ENCODE peak calls at places on chromosomes 4 and X, in four cellular contexts. One of them, this sample, is unnamed.

GRCh38 chr4:770022-770421 is 55.9 kb downstream of the CPLX1 start:
- DNase-seq in Peyer's patch: no peak
- DNase-seq in mammary epithelial cell: no peak
- DNase-seq in left ventricle myocardium inferior: no peak
- DNase-seq in this sample: no peak

GRCh38 chr4:9977518-9978031 is 43.7 kb downstream of the SLC2A9 start:
- DNase-seq in Peyer's patch: no peak
- DNase-seq in mammary epithelial cell: no peak
- DNase-seq in left ventricle myocardium inferior: no peak
- DNase-seq in this sample: no peak

GRCh38 chrX:105872921-105873320 is 50.6 kb downstream of the NRK start:
- DNase-seq in Peyer's patch: no peak
- DNase-seq in mammary epithelial cell: peak; percentile 4
- DNase-seq in left ventricle myocardium inferior: no peak
- DNase-seq in this sample: no peak

GRCh38 chr4:184475096-184475461 is 729 bp upstream of the IRF2 start:
- DNase-seq in Peyer's patch: peak; percentile 75
- DNase-seq in mammary epithelial cell: peak; percentile 51
- DNase-seq in left ventricle myocardium inferior: peak; percentile 42
- DNase-seq in this sample: peak; percentile 13

GRCh38 chr4:15130441-15130840 is 128.2 kb downstream of the CPEB2 start:
- DNase-seq in Peyer's patch: no peak
- DNase-seq in mammary epithelial cell: no peak
- DNase-seq in left ventricle myocardium inferior: no peak
- DNase-seq in this sample: peak; percentile 72

GRCh38 chr4:71275570-71275969 is 63.2 kb upstream of the SLC4A4 start:
- DNase-seq in Peyer's patch: no peak
- DNase-seq in mammary epithelial cell: no peak
- DNase-seq in left ventricle myocardium inferior: no peak
- DNase-seq in this sample: no peak

GRCh38 chrX:50707955-50708694 is 105.9 kb downstream of the SHROOM4 start:
- DNase-seq in Peyer's patch: no peak
- DNase-seq in mammary epithelial cell: no peak
- DNase-seq in left ventricle myocardium inferior: no peak
- DNase-seq in this sample: no peak

GRCh38 chr4:23717528-23718248 is 172.2 kb downstream of the PPARGC1A start:
- DNase-seq in Peyer's patch: no peak
- DNase-seq in mammary epithelial cell: peak; percentile 1
- DNase-seq in left ventricle myocardium inferior: no peak
- DNase-seq in this sample: no peak

GRCh38 chrX:47936224-47936939 is 67.4 kb downstream of the ZNF182 start:
- DNase-seq in Peyer's patch: no peak
- DNase-seq in mammary epithelial cell: no peak
- DNase-seq in left ventricle myocardium inferior: no peak
- DNase-seq in this sample: no peak

GRCh38 chrX:9598344-9598743 is 133.5 kb downstream of the TBL1X start:
- DNase-seq in Peyer's patch: no peak
- DNase-seq in mammary epithelial cell: no peak
- DNase-seq in left ventricle myocardium inferior: no peak
- DNase-seq in this sample: no peak

GRCh38 chrX:40471965-40472648 is 108.7 kb upstream of the ATP6AP2 start:
- DNase-seq in Peyer's patch: peak; percentile 53
- DNase-seq in mammary epithelial cell: peak; percentile 57
- DNase-seq in left ventricle myocardium inferior: no peak
- DNase-seq in this sample: peak; percentile 35

GRCh38 chrX:108160309-108160708 is 68.7 kb downstream of the ATG4A start:
- DNase-seq in Peyer's patch: no peak
- DNase-seq in mammary epithelial cell: no peak
- DNase-seq in left ventricle myocardium inferior: no peak
- DNase-seq in this sample: no peak

GRCh38 chrX:68827256-68827655 is 1.6 kb upstream of the EFNB1 start:
- DNase-seq in Peyer's patch: no peak
- DNase-seq in mammary epithelial cell: no peak
- DNase-seq in left ventricle myocardium inferior: no peak
- DNase-seq in this sample: no peak

GRCh38 chr4:184283659-184284335 is 66.1 kb upstream of the ENPP6 start:
- DNase-seq in Peyer's patch: no peak
- DNase-seq in mammary epithelial cell: no peak
- DNase-seq in left ventricle myocardium inferior: no peak
- DNase-seq in this sample: peak; percentile 66

GRCh38 chr4:138757432-138757831 is 258.1 kb upstream of the NOCT start:
- DNase-seq in Peyer's patch: no peak
- DNase-seq in mammary epithelial cell: no peak
- DNase-seq in left ventricle myocardium inferior: no peak
- DNase-seq in this sample: no peak

GRCh38 chrX:79325263-79325958 is 41.7 kb downstream of the ITM2A start:
- DNase-seq in Peyer's patch: no peak
- DNase-seq in mammary epithelial cell: no peak
- DNase-seq in left ventricle myocardium inferior: no peak
- DNase-seq in this sample: no peak

GRCh38 chr4:165016971-165017370 is 14.8 kb upstream of the TRIM60 start:
- DNase-seq in Peyer's patch: no peak
- DNase-seq in mammary epithelial cell: no peak
- DNase-seq in left ventricle myocardium inferior: no peak
- DNase-seq in this sample: no peak

GRCh38 chr4:13289391-13289790 is 194.7 kb downstream of the RAB28 start:
- DNase-seq in Peyer's patch: no peak
- DNase-seq in mammary epithelial cell: peak; percentile 72
- DNase-seq in left ventricle myocardium inferior: no peak
- DNase-seq in this sample: no peak

GRCh38 chr4:150578745-150579470 is 3.0 kb upstream of the MAB21L2 start:
- DNase-seq in Peyer's patch: no peak
- DNase-seq in mammary epithelial cell: no peak
- DNase-seq in left ventricle myocardium inferior: no peak
- DNase-seq in this sample: no peak

GRCh38 chr4:13584481-13584880 is 40.2 kb upstream of the NKX3-2 start:
- DNase-seq in Peyer's patch: no peak
- DNase-seq in mammary epithelial cell: no peak
- DNase-seq in left ventricle myocardium inferior: no peak
- DNase-seq in this sample: no peak

GRCh38 chr4:100257567-100257966 is 67.3 kb upstream of the DDIT4L start:
- DNase-seq in Peyer's patch: no peak
- DNase-seq in mammary epithelial cell: peak; percentile 10
- DNase-seq in left ventricle myocardium inferior: no peak
- DNase-seq in this sample: no peak

GRCh38 chr4:81807927-81808672 is 336.4 kb upstream of the RASGEF1B start:
- DNase-seq in Peyer's patch: no peak
- DNase-seq in mammary epithelial cell: peak; percentile 50
- DNase-seq in left ventricle myocardium inferior: no peak
- DNase-seq in this sample: no peak

GRCh38 chr4:139853309-139853708 is 187.7 kb downstream of the MGST2 start:
- DNase-seq in Peyer's patch: no peak
- DNase-seq in mammary epithelial cell: no peak
- DNase-seq in left ventricle myocardium inferior: no peak
- DNase-seq in this sample: no peak

GRCh38 chrX:108257556-108257955 is 166.0 kb downstream of the ATG4A start:
- DNase-seq in Peyer's patch: no peak
- DNase-seq in mammary epithelial cell: no peak
- DNase-seq in left ventricle myocardium inferior: no peak
- DNase-seq in this sample: no peak

GRCh38 chr4:173293663-173294062 is 40.5 kb downstream of the HMGB2 start:
- DNase-seq in Peyer's patch: no peak
- DNase-seq in mammary epithelial cell: peak; percentile 43
- DNase-seq in left ventricle myocardium inferior: no peak
- DNase-seq in this sample: no peak
- H3K27ac ChIP-seq in Peyer's patch: no peak overlapping the region
- H3K27ac ChIP-seq in mammary epithelial cell: no peak overlapping the region
- H3K27ac ChIP-seq in left ventricle myocardium inferior: no peak overlapping the region
- H3K27ac ChIP-seq in this sample: no peak overlapping the region

DNA sequence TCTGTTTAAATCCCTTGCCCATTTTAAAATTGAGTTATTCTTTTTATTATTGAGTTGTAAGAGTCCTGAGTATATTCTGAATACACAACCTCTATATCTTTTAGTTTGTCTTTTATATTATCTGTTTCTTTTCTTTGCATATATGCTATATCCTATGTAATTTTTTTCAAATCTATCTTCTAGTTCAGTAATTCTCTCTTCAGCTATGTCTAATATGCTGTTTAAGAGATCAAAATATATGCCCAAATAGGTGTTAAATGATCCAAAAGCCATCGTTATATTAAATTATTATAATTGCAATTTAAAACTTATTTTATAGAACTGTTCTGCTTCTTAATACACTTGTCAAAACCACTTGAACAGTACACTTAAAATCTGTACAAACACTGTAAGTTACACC is 107.4 kb upstream of the TSPAN5 start:
- DNase-seq in Peyer's patch: no peak
- DNase-seq in mammary epithelial cell: no peak
- DNase-seq in left ventricle myocardium inferior: no peak
- DNase-seq in this sample: no peak
- H3K27ac ChIP-seq in Peyer's patch: no peak overlapping the region
- H3K27ac ChIP-seq in mammary epithelial cell: no peak overlapping the region
- H3K27ac ChIP-seq in left ventricle myocardium inferior: no peak overlapping the region
- H3K27ac ChIP-seq in this sample: no peak overlapping the region

GRCh38 chr4:73419106-73420038 is 15.3 kb downstream of the ALB start:
- DNase-seq in Peyer's patch: no peak
- DNase-seq in mammary epithelial cell: no peak
- DNase-seq in left ventricle myocardium inferior: no peak
- DNase-seq in this sample: no peak
- H3K27ac ChIP-seq in Peyer's patch: no peak overlapping the region
- H3K27ac ChIP-seq in mammary epithelial cell: no peak overlapping the region
- H3K27ac ChIP-seq in left ventricle myocardium inferior: no peak overlapping the region
- H3K27ac ChIP-seq in this sample: no peak overlapping the region

GRCh38 chrX:71999535-71999934 is 88.9 kb downstream of the NHSL2 start:
- DNase-seq in Peyer's patch: no peak
- DNase-seq in mammary epithelial cell: no peak
- DNase-seq in left ventricle myocardium inferior: no peak
- DNase-seq in this sample: no peak
- H3K27ac ChIP-seq in Peyer's patch: no peak overlapping the region
- H3K27ac ChIP-seq in mammary epithelial cell: no peak overlapping the region
- H3K27ac ChIP-seq in left ventricle myocardium inferior: no peak overlapping the region
- H3K27ac ChIP-seq in this sample: no peak overlapping the region

GRCh38 chr4:24863799-24864198 is 49.0 kb downstream of the CCDC149 start:
- DNase-seq in Peyer's patch: no peak
- DNase-seq in mammary epithelial cell: no peak
- DNase-seq in left ventricle myocardium inferior: no peak
- DNase-seq in this sample: no peak

GRCh38 chr4:24862073-24862751 is 50.6 kb downstream of the CCDC149 start:
- DNase-seq in Peyer's patch: no peak
- DNase-seq in mammary epithelial cell: no peak
- DNase-seq in left ventricle myocardium inferior: no peak
- DNase-seq in this sample: no peak

GRCh38 chr4:24871176-24871575 is 41.7 kb downstream of the CCDC149 start:
- DNase-seq in Peyer's patch: no peak
- DNase-seq in mammary epithelial cell: no peak
- DNase-seq in left ventricle myocardium inferior: no peak
- DNase-seq in this sample: no peak

GRCh38 chr4:24872720-24873119 is 40.1 kb downstream of the CCDC149 start:
- DNase-seq in Peyer's patch: no peak
- DNase-seq in mammary epithelial cell: no peak
- DNase-seq in left ventricle myocardium inferior: no peak
- DNase-seq in this sample: no peak

DNA sequence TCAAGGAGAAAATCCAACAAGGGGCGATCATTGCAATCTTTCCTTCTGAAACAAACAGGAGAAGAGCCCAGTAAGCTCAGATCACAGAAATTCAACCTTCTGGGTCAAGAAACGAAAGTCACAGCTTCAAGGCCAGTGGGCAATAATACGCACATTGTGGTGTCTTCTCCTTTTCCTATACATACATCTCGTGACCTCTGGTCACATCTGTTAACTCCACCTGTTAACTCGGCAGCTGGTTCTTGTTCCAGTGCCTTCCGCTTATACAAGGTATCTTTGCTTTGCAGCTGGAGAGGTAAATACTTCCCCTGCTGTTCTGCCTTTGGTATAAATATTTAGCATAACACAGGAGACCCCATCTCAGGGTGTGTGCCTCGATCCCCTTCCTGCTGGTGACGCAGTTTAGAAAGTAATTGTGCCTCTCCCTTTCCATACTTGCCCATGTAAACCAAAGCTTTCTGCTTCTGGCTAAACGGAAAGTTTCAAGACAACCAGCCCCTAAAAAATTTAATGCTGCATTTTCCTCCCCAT is 45.0 kb downstream of the CCDC149 start:
- DNase-seq in Peyer's patch: no peak
- DNase-seq in mammary epithelial cell: no peak
- DNase-seq in left ventricle myocardium inferior: no peak
- DNase-seq in this sample: no peak
- H3K27ac ChIP-seq in Peyer's patch: no peak overlapping the region
- H3K27ac ChIP-seq in mammary epithelial cell: no peak overlapping the region
- H3K27ac ChIP-seq in left ventricle myocardium inferior: no peak overlapping the region
- H3K27ac ChIP-seq in this sample: no peak overlapping the region

DNA sequence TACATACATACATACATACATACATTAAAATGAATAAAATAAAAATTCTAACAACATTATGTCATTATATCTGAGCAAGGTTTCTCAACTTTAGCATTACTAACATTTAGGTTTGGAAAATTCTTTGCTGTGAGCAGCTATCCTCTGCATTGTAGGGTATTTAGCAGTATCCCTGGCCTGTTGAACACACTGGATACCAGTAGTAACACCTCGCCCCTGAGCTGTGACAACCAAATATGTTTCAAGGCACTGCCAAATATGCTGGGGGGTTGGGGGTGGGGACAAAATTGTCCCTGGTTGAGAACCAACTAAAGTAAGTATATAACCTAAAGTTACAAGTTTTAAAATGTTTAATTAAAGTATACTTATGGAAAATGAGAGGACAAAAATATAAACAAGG is 860.9 kb upstream of the FTHL17 start:
- DNase-seq in Peyer's patch: no peak
- DNase-seq in mammary epithelial cell: no peak
- DNase-seq in left ventricle myocardium inferior: no peak
- DNase-seq in this sample: no peak
- H3K27ac ChIP-seq in Peyer's patch: no peak overlapping the region
- H3K27ac ChIP-seq in mammary epithelial cell: no peak overlapping the region
- H3K27ac ChIP-seq in left ventricle myocardium inferior: no peak overlapping the region
- H3K27ac ChIP-seq in this sample: no peak overlapping the region

DNA sequence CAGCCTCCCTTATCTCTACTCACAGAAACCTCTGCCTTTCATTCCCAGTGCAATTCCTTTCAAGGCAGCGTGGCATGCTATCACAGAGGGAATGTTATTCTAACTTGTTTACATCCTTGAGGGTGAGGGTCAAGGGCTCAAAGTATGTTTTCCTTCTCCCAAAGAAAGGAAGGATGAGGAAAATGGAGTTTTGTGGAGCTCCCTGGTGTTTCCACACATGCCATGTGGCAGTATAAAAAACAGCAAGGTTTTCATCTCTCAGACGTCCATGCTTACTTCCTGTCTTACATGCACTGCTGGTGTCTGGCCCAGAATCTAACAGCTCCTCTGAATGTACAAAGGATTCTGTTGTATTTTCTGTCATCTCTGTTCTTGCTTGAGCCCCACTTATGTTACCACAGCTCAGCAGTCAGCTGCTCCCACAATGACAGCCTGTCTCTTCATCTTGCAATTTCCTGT is 128.0 kb downstream of the SNCA start:
- DNase-seq in Peyer's patch: no peak
- DNase-seq in mammary epithelial cell: no peak
- DNase-seq in left ventricle myocardium inferior: no peak
- DNase-seq in this sample: no peak
- H3K27ac ChIP-seq in Peyer's patch: no peak overlapping the region
- H3K27ac ChIP-seq in mammary epithelial cell: no peak overlapping the region
- H3K27ac ChIP-seq in left ventricle myocardium inferior: no peak overlapping the region
- H3K27ac ChIP-seq in this sample: peak overlapping the region; percentile 73